ENCODE peak calls at places on chromosomes 5 and 9, in five cellular contexts. One of them, this sample, is unnamed.

GRCh38 chr9:132141364-132141947 is 20.4 kb upstream of the NTNG2 start:
- DNase-seq in hepatocyte: no peak
- DNase-seq in fibroblast of lung: peak; percentile 25
- DNase-seq in colonic mucosa: no peak
- DNase-seq in CD8-positive, alpha-beta T cell: no peak
- DNase-seq in this sample: no peak

GRCh38 chr9:88578486-88579362 is 43.7 kb downstream of the NXNL2 start:
- DNase-seq in CD8-positive, alpha-beta T cell: peak; percentile 53
- DNase-seq in fibroblast of lung: peak; percentile 56
- DNase-seq in hepatocyte: peak; percentile 90
- DNase-seq in colonic mucosa: peak; percentile 87
- DNase-seq in this sample: peak; percentile 80

GRCh38 chr5:176427971-176428370 is 11.6 kb upstream of the CLTB start:
- DNase-seq in CD8-positive, alpha-beta T cell: no peak
- DNase-seq in hepatocyte: no peak
- DNase-seq in colonic mucosa: no peak
- DNase-seq in fibroblast of lung: no peak
- DNase-seq in this sample: no peak

GRCh38 chr5:179124853-179125788 is 64.9 kb downstream of the ZNF354C start:
- DNase-seq in fibroblast of lung: no peak
- DNase-seq in colonic mucosa: no peak
- DNase-seq in hepatocyte: no peak
- DNase-seq in CD8-positive, alpha-beta T cell: no peak
- DNase-seq in this sample: no peak

GRCh38 chr9:130488621-130489330 is 44.0 kb downstream of the ASS1 start:
- DNase-seq in CD8-positive, alpha-beta T cell: no peak
- DNase-seq in hepatocyte: no peak
- DNase-seq in fibroblast of lung: no peak
- DNase-seq in colonic mucosa: no peak
- DNase-seq in this sample: no peak

GRCh38 chr5:2258861-2259260 is 376.1 kb upstream of the IRX4 start:
- DNase-seq in colonic mucosa: no peak
- DNase-seq in fibroblast of lung: no peak
- DNase-seq in hepatocyte: no peak
- DNase-seq in CD8-positive, alpha-beta T cell: no peak
- DNase-seq in this sample: no peak

GRCh38 chr9:92614123-92614510 is 55.8 kb downstream of the IPPK start:
- DNase-seq in colonic mucosa: no peak
- DNase-seq in fibroblast of lung: no peak
- DNase-seq in hepatocyte: no peak
- DNase-seq in CD8-positive, alpha-beta T cell: no peak
- DNase-seq in this sample: no peak

GRCh38 chr5:96756985-96757384 is 50.8 kb downstream of the ERAP1 start:
- DNase-seq in hepatocyte: no peak
- DNase-seq in fibroblast of lung: peak; percentile 4
- DNase-seq in CD8-positive, alpha-beta T cell: no peak
- DNase-seq in colonic mucosa: no peak
- DNase-seq in this sample: no peak

GRCh38 chr5:108340131-108340530 is 41.8 kb downstream of the FBXL17 start:
- DNase-seq in fibroblast of lung: no peak
- DNase-seq in colonic mucosa: no peak
- DNase-seq in hepatocyte: no peak
- DNase-seq in CD8-positive, alpha-beta T cell: no peak
- DNase-seq in this sample: no peak

GRCh38 chr9:15248596-15248995 is 58.4 kb downstream of the TTC39B start:
- DNase-seq in colonic mucosa: no peak
- DNase-seq in hepatocyte: no peak
- DNase-seq in fibroblast of lung: no peak
- DNase-seq in CD8-positive, alpha-beta T cell: no peak
- DNase-seq in this sample: no peak

GRCh38 chr5:37578176-37578575 is 199.1 kb downstream of the WDR70 start:
- DNase-seq in CD8-positive, alpha-beta T cell: no peak
- DNase-seq in hepatocyte: no peak
- DNase-seq in colonic mucosa: no peak
- DNase-seq in fibroblast of lung: no peak
- DNase-seq in this sample: no peak

GRCh38 chr9:6907772-6908381 is 150.1 kb downstream of the KDM4C start:
- DNase-seq in fibroblast of lung: peak; percentile 21
- DNase-seq in CD8-positive, alpha-beta T cell: no peak
- DNase-seq in colonic mucosa: no peak
- DNase-seq in hepatocyte: peak; percentile 36
- DNase-seq in this sample: no peak

DNA sequence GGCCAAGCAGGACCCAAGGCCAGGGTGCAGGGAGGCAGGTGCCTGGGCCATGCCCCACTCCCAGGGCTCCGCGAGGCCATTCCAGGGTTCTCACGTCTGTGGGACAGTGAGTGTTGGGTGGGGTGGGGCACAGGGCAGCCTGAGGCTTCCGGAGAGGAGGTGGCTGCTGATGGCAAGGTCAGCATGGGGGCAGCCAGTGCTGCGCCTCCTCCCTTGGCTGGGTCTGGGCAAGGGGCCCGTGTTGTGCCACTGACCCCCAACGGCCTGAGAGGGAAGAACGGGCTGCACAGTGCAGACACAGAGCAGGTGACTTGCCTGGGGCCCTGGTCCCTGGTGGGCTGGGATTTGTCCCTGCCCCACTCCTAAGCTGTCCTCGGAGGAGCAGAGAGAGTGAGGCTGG is 82.1 kb downstream of the RXRA start:
- DNase-seq in fibroblast of lung: no peak
- DNase-seq in CD8-positive, alpha-beta T cell: no peak
- DNase-seq in hepatocyte: no peak
- DNase-seq in colonic mucosa: no peak
- DNase-seq in this sample: no peak
- H3K4me1 ChIP-seq in fibroblast of lung: peaks cover 34% of the 10 kb centered on the region
- H3K4me1 ChIP-seq in CD8-positive, alpha-beta T cell: peaks cover 58% of the 10 kb centered on the region
- H3K4me1 ChIP-seq in hepatocyte: peaks cover 21% of the 10 kb centered on the region
- H3K4me1 ChIP-seq in colonic mucosa: peaks cover 9% of the 10 kb centered on the region
- H3K4me1 ChIP-seq in this sample: peaks cover 5% of the 10 kb centered on the region

DNA sequence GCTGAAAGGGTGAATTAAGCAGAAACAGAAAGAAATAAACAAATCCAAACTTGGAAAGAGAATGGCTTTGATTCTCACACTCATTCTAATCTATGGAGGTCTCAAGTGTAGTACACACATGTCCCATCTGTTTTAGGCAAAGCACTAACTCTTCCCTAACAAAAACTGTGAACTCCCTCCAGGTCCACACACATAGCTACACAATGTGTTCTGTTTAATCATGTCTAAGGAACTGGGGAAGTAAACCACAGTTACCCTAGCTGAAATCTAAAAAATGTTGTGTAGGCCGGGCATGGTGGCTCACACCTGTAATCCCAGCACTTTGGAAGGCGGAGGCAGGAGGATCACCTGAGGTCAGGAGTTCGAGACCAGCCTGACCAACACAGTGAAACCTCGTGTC is 118.7 kb upstream of the FST start:
- DNase-seq in hepatocyte: no peak
- DNase-seq in CD8-positive, alpha-beta T cell: no peak
- DNase-seq in colonic mucosa: no peak
- DNase-seq in fibroblast of lung: peak; percentile 42
- DNase-seq in this sample: no peak
- H3K4me1 ChIP-seq in hepatocyte: no peaks in the 10 kb centered on the region
- H3K4me1 ChIP-seq in CD8-positive, alpha-beta T cell: no peaks in the 10 kb centered on the region
- H3K4me1 ChIP-seq in colonic mucosa: no peaks in the 10 kb centered on the region
- H3K4me1 ChIP-seq in fibroblast of lung: peaks cover 31% of the 10 kb centered on the region
- H3K4me1 ChIP-seq in this sample: no peaks in the 10 kb centered on the region

GRCh38 chr5:132420706-132421272 is 51.3 kb downstream of the SLC22A5 start:
- DNase-seq in colonic mucosa: peak; percentile 30
- DNase-seq in fibroblast of lung: no peak
- DNase-seq in CD8-positive, alpha-beta T cell: no peak
- DNase-seq in hepatocyte: no peak
- DNase-seq in this sample: no peak
- H3K4me1 ChIP-seq in colonic mucosa: peaks cover 52% of the 10 kb centered on the region
- H3K4me1 ChIP-seq in fibroblast of lung: peaks cover 49% of the 10 kb centered on the region
- H3K4me1 ChIP-seq in CD8-positive, alpha-beta T cell: peaks cover 82% of the 10 kb centered on the region
- H3K4me1 ChIP-seq in hepatocyte: peaks cover 17% of the 10 kb centered on the region
- H3K4me1 ChIP-seq in this sample: peaks cover 91% of the 10 kb centered on the region

GRCh38 chr9:134922066-134922931 is 4.6 kb upstream of the FCN1 start:
- DNase-seq in CD8-positive, alpha-beta T cell: no peak
- DNase-seq in hepatocyte: peak; percentile 12
- DNase-seq in colonic mucosa: no peak
- DNase-seq in fibroblast of lung: no peak
- DNase-seq in this sample: no peak

GRCh38 chr9:134922932-134923240 is 5.2 kb upstream of the FCN1 start:
- DNase-seq in colonic mucosa: no peak
- DNase-seq in hepatocyte: no peak
- DNase-seq in CD8-positive, alpha-beta T cell: no peak
- DNase-seq in fibroblast of lung: no peak
- DNase-seq in this sample: no peak

GRCh38 chr9:134923466-134923865 is 5.8 kb upstream of the FCN1 start:
- DNase-seq in hepatocyte: no peak
- DNase-seq in CD8-positive, alpha-beta T cell: no peak
- DNase-seq in fibroblast of lung: no peak
- DNase-seq in colonic mucosa: no peak
- DNase-seq in this sample: no peak

GRCh38 chr9:134928796-134929559 is 11.3 kb upstream of the FCN1 start:
- DNase-seq in CD8-positive, alpha-beta T cell: no peak
- DNase-seq in fibroblast of lung: no peak
- DNase-seq in colonic mucosa: no peak
- DNase-seq in hepatocyte: no peak
- DNase-seq in this sample: peak; percentile 67

GRCh38 chr9:134925011-134925511 is 7.3 kb upstream of the FCN1 start:
- DNase-seq in fibroblast of lung: no peak
- DNase-seq in CD8-positive, alpha-beta T cell: no peak
- DNase-seq in hepatocyte: no peak
- DNase-seq in colonic mucosa: no peak
- DNase-seq in this sample: no peak
- H3K4me1 ChIP-seq in fibroblast of lung: no peaks in the 10 kb centered on the region
- H3K4me1 ChIP-seq in CD8-positive, alpha-beta T cell: no peaks in the 10 kb centered on the region
- H3K4me1 ChIP-seq in hepatocyte: no peaks in the 10 kb centered on the region
- H3K4me1 ChIP-seq in colonic mucosa: no peaks in the 10 kb centered on the region
- H3K4me1 ChIP-seq in this sample: no peaks in the 10 kb centered on the region

DNA sequence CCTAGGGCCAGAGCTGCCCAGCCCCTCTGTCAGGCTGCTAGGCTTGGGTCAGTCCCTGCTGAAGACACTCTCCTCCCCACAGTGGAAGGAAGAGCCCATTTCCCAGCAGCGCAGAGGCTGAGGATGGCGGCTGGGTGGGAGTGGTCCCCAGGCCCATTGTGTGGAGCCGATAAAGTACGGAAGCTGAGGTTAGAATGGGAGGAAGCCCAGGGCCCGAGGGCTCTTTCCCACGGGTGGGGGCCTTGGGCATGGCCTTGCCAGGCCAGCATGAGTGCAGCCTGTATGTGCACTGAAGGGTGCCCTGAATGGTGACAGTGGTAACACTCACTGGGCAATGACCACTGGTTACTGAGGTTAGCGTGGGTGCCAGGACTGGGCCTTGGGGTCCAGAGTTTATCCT is 125.9 kb downstream of the RGS3 start:
- DNase-seq in colonic mucosa: no peak
- DNase-seq in CD8-positive, alpha-beta T cell: no peak
- DNase-seq in hepatocyte: no peak
- DNase-seq in fibroblast of lung: no peak
- DNase-seq in this sample: no peak
- H3K4me1 ChIP-seq in colonic mucosa: peaks cover 6% of the 10 kb centered on the region
- H3K4me1 ChIP-seq in CD8-positive, alpha-beta T cell: peaks cover 6% of the 10 kb centered on the region
- H3K4me1 ChIP-seq in hepatocyte: peaks cover 4% of the 10 kb centered on the region
- H3K4me1 ChIP-seq in fibroblast of lung: peaks cover 5% of the 10 kb centered on the region
- H3K4me1 ChIP-seq in this sample: peaks cover 77% of the 10 kb centered on the region

GRCh38 chr5:157387164-157387563 is 72.8 kb upstream of the NIPAL4 start:
- DNase-seq in CD8-positive, alpha-beta T cell: no peak
- DNase-seq in hepatocyte: no peak
- DNase-seq in fibroblast of lung: no peak
- DNase-seq in colonic mucosa: no peak
- DNase-seq in this sample: no peak

GRCh38 chr5:157387683-157388093 is 72.3 kb upstream of the NIPAL4 start:
- DNase-seq in colonic mucosa: no peak
- DNase-seq in fibroblast of lung: peak; percentile 98
- DNase-seq in hepatocyte: peak; percentile 57
- DNase-seq in CD8-positive, alpha-beta T cell: no peak
- DNase-seq in this sample: no peak

GRCh38 chr5:157390179-157390923 is 69.7 kb upstream of the NIPAL4 start:
- DNase-seq in CD8-positive, alpha-beta T cell: peak; percentile 15
- DNase-seq in colonic mucosa: peak; percentile 33
- DNase-seq in hepatocyte: peak; percentile 79
- DNase-seq in fibroblast of lung: peak; percentile 98
- DNase-seq in this sample: no peak

GRCh38 chr5:157389103-157389502 is 70.9 kb upstream of the NIPAL4 start:
- DNase-seq in fibroblast of lung: no peak
- DNase-seq in colonic mucosa: no peak
- DNase-seq in hepatocyte: no peak
- DNase-seq in CD8-positive, alpha-beta T cell: no peak
- DNase-seq in this sample: no peak

GRCh38 chr5:157388148-157388547 is 71.9 kb upstream of the NIPAL4 start:
- DNase-seq in fibroblast of lung: peak; percentile 68
- DNase-seq in colonic mucosa: no peak
- DNase-seq in hepatocyte: no peak
- DNase-seq in CD8-positive, alpha-beta T cell: no peak
- DNase-seq in this sample: no peak
- H3K4me1 ChIP-seq in fibroblast of lung: peaks cover 45% of the 10 kb centered on the region
- H3K4me1 ChIP-seq in colonic mucosa: no peaks in the 10 kb centered on the region
- H3K4me1 ChIP-seq in hepatocyte: peaks cover 27% of the 10 kb centered on the region
- H3K4me1 ChIP-seq in CD8-positive, alpha-beta T cell: no peaks in the 10 kb centered on the region
- H3K4me1 ChIP-seq in this sample: peaks cover 38% of the 10 kb centered on the region

GRCh38 chr9:27089706-27090105 is 19.3 kb upstream of the TEK start:
- DNase-seq in fibroblast of lung: no peak
- DNase-seq in CD8-positive, alpha-beta T cell: no peak
- DNase-seq in hepatocyte: no peak
- DNase-seq in colonic mucosa: no peak
- DNase-seq in this sample: no peak
- H3K4me1 ChIP-seq in fibroblast of lung: peaks cover 17% of the 10 kb centered on the region
- H3K4me1 ChIP-seq in CD8-positive, alpha-beta T cell: no peaks in the 10 kb centered on the region
- H3K4me1 ChIP-seq in hepatocyte: no peaks in the 10 kb centered on the region
- H3K4me1 ChIP-seq in colonic mucosa: no peaks in the 10 kb centered on the region
- H3K4me1 ChIP-seq in this sample: peaks cover 3% of the 10 kb centered on the region

GRCh38 chr5:142095035-142095434 is 13.5 kb upstream of the NDFIP1 start:
- DNase-seq in hepatocyte: no peak
- DNase-seq in fibroblast of lung: no peak
- DNase-seq in CD8-positive, alpha-beta T cell: no peak
- DNase-seq in colonic mucosa: no peak
- DNase-seq in this sample: no peak
- H3K4me1 ChIP-seq in hepatocyte: no peaks in the 10 kb centered on the region
- H3K4me1 ChIP-seq in fibroblast of lung: no peaks in the 10 kb centered on the region
- H3K4me1 ChIP-seq in CD8-positive, alpha-beta T cell: peaks cover 61% of the 10 kb centered on the region
- H3K4me1 ChIP-seq in colonic mucosa: no peaks in the 10 kb centered on the region
- H3K4me1 ChIP-seq in this sample: no peaks in the 10 kb centered on the region